ENCODE peak calls at places on chromosome 21, in four cellular contexts. Q is GM12878, K is esophagus muscularis mucosa, L is spleen. G is an unnamed sample.

GRCh38 chr21:38661296-38662223 is 144.2 kb upstream of the ETS2 start:
- DNase-seq in Q (no peak), K (no peak), L (peak), G (no peak)

GRCh38 chr21:28148400-28149064 is 844.1 kb downstream of the LTN1 start:
- DNase-seq in Q (no peak), K (no peak), L (no peak), G (no peak)

GRCh38 chr21:14889080-14889805 is 175.6 kb downstream of the NRIP1 start:
- DNase-seq in Q (no peak), K (no peak), L (no peak), G (no peak)

GRCh38 chr21:38303300-38303699 is 46.5 kb downstream of the KCNJ15 start:
- DNase-seq in Q (no peak), K (no peak), L (no peak), G (no peak)

GRCh38 chr21:22421416-22422190 is 1423.4 kb downstream of the NCAM2 start:
- DNase-seq in Q (no peak), K (no peak), L (no peak), G (no peak)

GRCh38 chr21:14602418-14602987 is 56.4 kb upstream of the SAMSN1 start:
- DNase-seq in Q (no peak), K (no peak), L (no peak), G (no peak)

GRCh38 chr21:41161428-41161827 is 6.5 kb upstream of the BACE2 start:
- DNase-seq in Q (no peak), K (no peak), L (no peak), G (no peak)

GRCh38 chr21:39314155-39315027 is 959 bp upstream of the BRWD1 start:
- DNase-seq in Q (no peak), K (no peak), L (no peak), G (no peak)

GRCh38 chr21:15080504-15080903 is 15.7 kb upstream of the NRIP1 start:
- DNase-seq in Q (no peak), K (no peak), L (no peak), G (no peak)

GRCh38 chr21:33894736-33895288 is 20.8 kb downstream of the ATP5PO start:
- DNase-seq in Q (no peak), K (peak), L (peak), G (peak)

GRCh38 chr21:19286901-19287300 is 883.3 kb upstream of the TMPRSS15 start:
- DNase-seq in Q (no peak), K (no peak), L (no peak), G (no peak)

GRCh38 chr21:33266784-33267135 is 593 bp downstream of the IL10RB start:
- DNase-seq in Q (no peak), K (no peak), L (peak), G (no peak)

GRCh38 chr21:27202301-27202700 is 235.4 kb upstream of the ADAMTS5 start:
- DNase-seq in Q (no peak), K (no peak), L (no peak), G (no peak)

GRCh38 chr21:37263827-37264226 is 3.3 kb downstream of the VPS26C start:
- DNase-seq in Q (no peak), K (no peak), L (no peak), G (no peak)

GRCh38 chr21:38402795-38403194 is 95.5 kb downstream of the ERG start:
- DNase-seq in Q (no peak), K (no peak), L (no peak), G (no peak)

GRCh38 chr21:38600106-38600505 is 101.8 kb upstream of the ERG start:
- DNase-seq in Q (no peak), K (no peak), L (no peak), G (no peak)

GRCh38 chr21:28473530-28474225 is 519.0 kb downstream of the LTN1 start:
- DNase-seq in Q (no peak), K (no peak), L (no peak), G (no peak)

GRCh38 chr21:33801424-33802405 is 113.9 kb downstream of the ATP5PO start:
- DNase-seq in Q (no peak), K (no peak), L (no peak), G (peak)

GRCh38 chr21:31370281-31370892 is 26.3 kb upstream of the TIAM1 start:
- DNase-seq in Q (no peak), K (no peak), L (no peak), G (no peak)

GRCh38 chr21:14056771-14057191 is 154.0 kb downstream of the LIPI start:
- DNase-seq in Q (no peak), K (no peak), L (peak), G (no peak)

GRCh38 chr21:31909153-31909771 is 36.4 kb downstream of the HUNK start:
- DNase-seq in Q (no peak), K (no peak), L (no peak), G (no peak)

GRCh38 chr21:28900481-28900880 is 92.2 kb downstream of the LTN1 start:
- DNase-seq in Q (no peak), K (no peak), L (no peak), G (no peak)

GRCh38 chr21:38267991-38268858 is 11.4 kb downstream of the KCNJ15 start:
- DNase-seq in Q (peak), K (no peak), L (no peak), G (no peak)

GRCh38 chr21:35053356-35054096 is 4.4 kb upstream of the RUNX1 start:
- DNase-seq in Q (no peak), K (peak), L (no peak), G (no peak)

GRCh38 chr21:35052786-35053185 is 3.7 kb upstream of the RUNX1 start:
- DNase-seq in Q (no peak), K (no peak), L (no peak), G (no peak)

GRCh38 chr21:35050348-35051286 is 1.5 kb upstream of the RUNX1 start:
- DNase-seq in Q (no peak), K (peak), L (no peak), G (no peak)

GRCh38 chr21:35048706-35049617 is at the start of gene RUNX1:
- DNase-seq in Q (peak), K (peak), L (peak), G (no peak)

DNA sequence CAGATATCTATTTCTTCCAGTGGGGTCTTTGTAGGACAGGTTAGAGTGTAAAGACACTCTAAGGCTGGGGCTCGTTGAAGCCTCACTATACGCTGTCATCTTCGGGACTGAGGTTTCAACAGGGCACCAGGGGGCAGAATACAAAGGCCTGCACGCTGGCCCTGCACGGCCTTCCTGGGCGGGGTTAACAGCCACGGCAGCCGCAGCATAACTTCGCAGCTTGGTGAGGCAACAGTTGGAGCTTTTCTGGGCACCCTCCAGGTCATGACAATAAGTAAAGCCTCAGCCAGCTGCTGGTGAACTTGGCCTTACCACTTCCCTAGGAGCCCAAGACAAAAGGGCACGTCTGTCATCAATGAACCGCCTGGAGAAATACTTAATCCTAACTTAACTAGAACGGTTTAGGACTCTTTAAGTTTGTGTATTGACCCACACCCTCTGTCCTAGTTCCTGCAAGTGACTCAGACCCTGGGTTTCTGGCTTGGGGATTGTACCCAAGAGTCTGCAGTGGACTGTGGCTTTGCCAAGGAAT is 2.3 kb upstream of the RUNX1 start:
- DNase-seq in Q (no peak), K (peak), L (peak), G (peak)
- TF ChIP-seq POLR2AphosphoS5 in Q (no peak), K (peak), L (peak), G (no peak)

DNA sequence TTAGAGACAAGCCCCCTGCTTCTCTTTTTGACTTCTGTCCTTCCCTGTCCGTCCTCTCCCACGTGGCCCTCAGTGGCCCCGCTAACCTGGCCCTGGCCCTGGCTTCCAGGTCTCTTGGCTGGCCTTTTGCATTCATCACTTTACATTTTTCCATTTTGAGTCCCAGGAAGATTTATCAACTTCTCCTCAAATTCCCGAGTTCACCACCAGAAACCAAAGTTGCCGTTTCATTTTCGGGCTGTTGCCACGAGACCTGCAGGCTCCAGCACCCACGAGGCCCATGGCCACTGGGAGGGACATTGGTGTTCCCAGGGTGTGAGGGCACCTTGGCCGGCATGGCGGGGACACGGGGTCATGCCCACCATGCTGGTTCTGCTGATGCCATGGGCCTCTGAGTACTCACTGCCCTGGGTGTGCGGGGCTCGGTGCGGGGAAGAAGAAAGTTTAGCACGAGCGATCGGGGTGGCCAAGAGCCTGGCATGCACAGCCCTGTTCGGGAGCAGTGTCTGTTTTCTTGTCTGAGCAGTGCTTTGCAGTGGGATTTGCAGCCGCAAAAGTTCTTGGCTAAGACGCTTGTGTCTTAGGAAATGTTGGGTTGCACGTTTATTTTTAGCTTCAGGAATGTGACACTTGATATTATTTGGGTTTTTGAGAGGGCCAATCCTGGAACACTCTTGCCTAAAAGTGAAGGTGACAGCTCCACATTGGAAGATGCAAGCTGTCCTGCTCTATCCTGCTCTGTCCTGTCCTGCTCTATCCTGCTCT is 40.4 kb upstream of the ADARB1 start:
- DNase-seq in Q (no peak), K (no peak), L (no peak), G (no peak)
- H3K4me3 ChIP-seq in Q (no peak), K (peak), L (no peak), G (peak)

DNA sequence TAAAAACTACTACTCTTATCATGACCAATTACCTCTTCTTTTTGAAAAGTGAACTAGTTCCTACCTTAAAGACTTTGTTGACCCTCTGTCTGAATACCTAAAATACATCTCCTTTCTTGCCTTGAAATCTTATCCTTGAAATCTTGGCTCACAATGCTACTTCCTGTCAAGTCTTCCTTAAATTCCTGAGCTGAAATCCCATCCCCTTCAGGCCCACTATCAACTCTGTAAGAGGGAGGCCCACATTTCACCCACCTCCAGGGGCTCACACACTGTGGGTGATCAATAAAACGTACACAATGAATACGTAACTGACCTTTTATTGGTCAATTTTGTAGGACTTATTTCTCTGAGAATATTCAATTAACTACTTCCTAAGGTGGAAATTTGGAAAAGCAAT is 88.0 kb downstream of the APP start:
- DNase-seq in Q (no peak), K (no peak), L (no peak), G (no peak)
- H3K27ac ChIP-seq in Q (no peak), K (no peak), L (no peak), G (no peak)

GRCh38 chr21:42974832-42975820 is 764 bp downstream of the PKNOX1 start:
- DNase-seq in Q (no peak), K (no peak), L (peak), G (peak)
- TF ChIP-seq POLR2AphosphoS5 in Q (peak), K (peak), L (peak), G (peak)

GRCh38 chr21:29938968-29939858 is 583 bp downstream of the GRIK1 start:
- DNase-seq in Q (no peak), K (no peak), L (peak), G (no peak)
- H3K4me3 ChIP-seq in Q (no peak), K (peak), L (no peak), G (peak)

DNA sequence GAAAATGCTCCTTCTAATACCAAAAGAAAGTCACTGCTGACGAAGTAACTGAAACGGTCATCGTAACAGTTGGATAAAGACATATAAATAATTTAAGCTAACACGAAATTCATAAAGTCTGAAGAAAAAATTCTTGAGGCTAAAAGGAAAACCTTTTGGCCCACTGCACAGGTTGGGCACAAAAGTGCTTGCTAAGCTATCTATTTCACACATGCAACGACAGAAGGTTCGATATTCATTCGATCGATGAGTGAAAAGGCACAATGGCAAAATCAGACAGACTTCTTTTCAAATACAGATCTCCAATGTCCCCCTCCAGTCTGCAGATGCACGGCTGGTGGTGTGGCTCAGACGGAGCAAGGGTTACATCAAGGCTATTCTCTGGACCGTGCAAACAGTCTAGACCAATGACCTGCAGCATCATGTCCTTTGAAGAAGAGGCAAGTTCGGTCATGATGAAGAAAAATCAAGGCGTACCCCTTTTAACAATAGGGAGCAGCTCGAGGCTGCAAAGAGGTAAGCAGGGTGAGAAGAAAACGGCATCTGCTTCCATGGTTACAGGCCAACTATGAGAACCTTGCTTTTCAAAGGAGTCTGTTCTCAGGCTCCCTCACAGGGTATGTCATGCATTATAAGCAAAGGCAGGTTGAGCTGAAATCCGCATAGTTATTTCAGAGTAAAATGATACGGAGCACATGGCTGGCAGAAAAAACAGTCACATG is 579.6 kb downstream of the USP25 start:
- DNase-seq in Q (no peak), K (no peak), L (no peak), G (no peak)
- H3K27ac ChIP-seq in Q (no peak), K (no peak), L (no peak), G (peak)

GRCh38 chr21:35529141-35529863 is 480.2 kb upstream of the RUNX1 start:
- DNase-seq in Q (no peak), K (no peak), L (no peak), G (no peak)

GRCh38 chr21:35527358-35527757 is 478.3 kb upstream of the RUNX1 start:
- DNase-seq in Q (no peak), K (no peak), L (no peak), G (no peak)

GRCh38 chr21:35525443-35525842 is 476.3 kb upstream of the RUNX1 start:
- DNase-seq in Q (no peak), K (no peak), L (no peak), G (no peak)

GRCh38 chr21:35530726-35531125 is 481.6 kb upstream of the RUNX1 start:
- DNase-seq in Q (no peak), K (no peak), L (no peak), G (no peak)

DNA sequence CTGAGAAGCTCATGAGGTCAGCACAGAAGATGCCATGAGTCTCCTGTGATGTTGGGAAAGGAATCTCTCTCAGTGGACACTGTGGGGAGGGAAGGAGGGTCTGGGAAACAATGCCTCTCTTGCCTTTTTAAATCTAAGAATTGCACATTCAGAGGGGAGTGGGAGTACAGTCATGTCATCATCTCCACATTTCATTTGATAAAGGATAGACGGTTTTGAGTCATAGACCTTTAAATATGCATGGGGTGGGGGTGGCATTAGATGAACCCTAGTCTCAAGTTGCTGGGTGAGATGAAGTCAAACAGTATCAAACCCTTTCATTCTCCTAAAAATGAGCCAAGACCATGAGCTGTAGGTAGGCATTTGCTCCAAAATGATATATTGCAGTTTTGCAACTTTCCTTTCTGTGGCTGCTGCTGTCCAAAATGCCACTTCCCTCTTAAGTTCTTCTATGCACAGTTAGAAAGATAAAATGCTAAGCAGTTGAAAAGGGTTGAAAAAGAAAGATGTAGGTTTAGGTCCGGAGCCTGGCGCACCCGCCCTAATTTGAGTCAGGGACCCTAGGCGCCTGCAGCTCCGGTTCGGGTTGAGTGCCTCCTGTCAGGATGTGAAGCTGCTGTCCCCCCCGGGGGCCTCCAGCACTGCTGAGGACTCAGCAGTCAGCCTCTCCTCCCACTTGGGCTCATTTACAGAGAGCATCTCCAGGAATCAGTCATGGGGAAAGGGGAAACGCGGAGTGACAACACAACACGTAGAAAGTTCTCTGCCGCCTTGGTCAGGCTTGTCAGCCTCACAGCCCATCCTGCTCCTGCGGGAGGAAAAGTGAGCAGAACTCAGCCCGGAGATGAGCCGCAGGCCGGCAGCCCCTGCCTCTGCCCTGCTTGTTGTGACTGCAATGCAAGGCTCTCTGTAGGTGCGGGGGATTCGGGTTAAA is 479.3 kb upstream of the RUNX1 start:
- DNase-seq in Q (no peak), K (no peak), L (peak), G (no peak)
- TF ChIP-seq POLR2AphosphoS5 in Q (no peak), K (no peak), L (peak), G (no peak)